ENCODE peak calls at places on chromosomes 16 and 17, in five cellular contexts. One of them, this sample, is unnamed.

GRCh38 chr17:57810740-57811632 is 38.9 kb downstream of the MRPS23 start:
- DNase-seq in stomach: no peak
- DNase-seq in endothelial cell: no peak
- DNase-seq in sigmoid colon: peak
- DNase-seq in Caki2: no peak
- DNase-seq in this sample: peak

GRCh38 chr16:4350787-4351659 is at the start of gene PAM16:
- DNase-seq in stomach: peak
- DNase-seq in endothelial cell: peak
- DNase-seq in sigmoid colon: peak
- DNase-seq in Caki2: peak
- DNase-seq in this sample: peak

GRCh38 chr17:39236981-39237441 is 11.3 kb upstream of the STAC2 start:
- DNase-seq in stomach: no peak
- DNase-seq in endothelial cell: no peak
- DNase-seq in sigmoid colon: no peak
- DNase-seq in Caki2: no peak
- DNase-seq in this sample: no peak

GRCh38 chr17:72580321-72581127 is 459.7 kb downstream of the SOX9 start:
- DNase-seq in stomach: peak
- DNase-seq in endothelial cell: no peak
- DNase-seq in sigmoid colon: no peak
- DNase-seq in Caki2: peak
- DNase-seq in this sample: no peak

GRCh38 chr16:64731891-64732290 is 390.0 kb downstream of the CDH11 start:
- DNase-seq in stomach: no peak
- DNase-seq in endothelial cell: no peak
- DNase-seq in sigmoid colon: no peak
- DNase-seq in Caki2: no peak
- DNase-seq in this sample: no peak

GRCh38 chr17:69593351-69593715 is 178.8 kb downstream of the MAP2K6 start:
- DNase-seq in stomach: no peak
- DNase-seq in endothelial cell: no peak
- DNase-seq in sigmoid colon: no peak
- DNase-seq in Caki2: no peak
- DNase-seq in this sample: no peak

GRCh38 chr16:4361033-4361943 is 10.2 kb upstream of the PAM16 start:
- DNase-seq in stomach: no peak
- DNase-seq in endothelial cell: no peak
- DNase-seq in sigmoid colon: no peak
- DNase-seq in Caki2: no peak
- DNase-seq in this sample: no peak

GRCh38 chr17:33169580-33170285 is 123.4 kb downstream of the ASIC2 start:
- DNase-seq in stomach: no peak
- DNase-seq in endothelial cell: no peak
- DNase-seq in sigmoid colon: no peak
- DNase-seq in Caki2: peak
- DNase-seq in this sample: no peak

GRCh38 chr16:31181102-31181830 is 1.3 kb downstream of the FUS start:
- DNase-seq in stomach: peak
- DNase-seq in endothelial cell: peak
- DNase-seq in sigmoid colon: peak
- DNase-seq in Caki2: no peak
- DNase-seq in this sample: no peak

GRCh38 chr16:21224800-21225199 is 8.7 kb upstream of the ANKS4B start:
- DNase-seq in stomach: no peak
- DNase-seq in endothelial cell: no peak
- DNase-seq in sigmoid colon: no peak
- DNase-seq in Caki2: no peak
- DNase-seq in this sample: peak

GRCh38 chr17:42774066-42774750 is 959 bp downstream of the VPS25 start:
- DNase-seq in stomach: no peak
- DNase-seq in endothelial cell: no peak
- DNase-seq in sigmoid colon: no peak
- DNase-seq in Caki2: peak
- DNase-seq in this sample: no peak

GRCh38 chr16:70380205-70380918 is 33.7 kb downstream of the DDX19A start:
- DNase-seq in stomach: peak
- DNase-seq in endothelial cell: peak
- DNase-seq in sigmoid colon: peak
- DNase-seq in Caki2: peak
- DNase-seq in this sample: peak

GRCh38 chr17:77378318-77379064 is 237.7 kb downstream of the SEC14L1 start:
- DNase-seq in stomach: no peak
- DNase-seq in endothelial cell: no peak
- DNase-seq in sigmoid colon: peak
- DNase-seq in Caki2: no peak
- DNase-seq in this sample: no peak

GRCh38 chr16:69270395-69270794 is 40.8 kb upstream of the VPS4A start:
- DNase-seq in stomach: no peak
- DNase-seq in endothelial cell: no peak
- DNase-seq in sigmoid colon: no peak
- DNase-seq in Caki2: peak
- DNase-seq in this sample: no peak

GRCh38 chr16:72946063-72946462 is 101.9 kb downstream of the ZFHX3 start:
- DNase-seq in stomach: no peak
- DNase-seq in endothelial cell: no peak
- DNase-seq in sigmoid colon: peak
- DNase-seq in Caki2: no peak
- DNase-seq in this sample: no peak

GRCh38 chr16:78851266-78851665 is 749.3 kb downstream of the MAF start:
- DNase-seq in stomach: no peak
- DNase-seq in endothelial cell: no peak
- DNase-seq in sigmoid colon: no peak
- DNase-seq in Caki2: no peak
- DNase-seq in this sample: no peak

GRCh38 chr17:80998388-80999223 is 7.0 kb downstream of the CHMP6 start:
- DNase-seq in stomach: no peak
- DNase-seq in endothelial cell: no peak
- DNase-seq in sigmoid colon: no peak
- DNase-seq in Caki2: no peak
- DNase-seq in this sample: no peak

GRCh38 chr17:29595943-29596774 is 3.2 kb downstream of the ANKRD13B start:
- DNase-seq in stomach: no peak
- DNase-seq in endothelial cell: no peak
- DNase-seq in sigmoid colon: no peak
- DNase-seq in Caki2: no peak
- DNase-seq in this sample: no peak